ENCODE peak calls at places on chromosomes 6 and 20, in nine cellular contexts. H is uterus; B is CD8-positive, alpha-beta memory T cell; G is GM23338; I is heart right ventricle; S is small intestine; T is naive thymus-derived CD4-positive, alpha-beta T cell; Q is iPS DF 6.9; O is PC-3. P is an unnamed sample.

GRCh38 chr6:167778497-167779122 is 48.1 kb upstream of the AFDN start:
- DNase-seq in I (no peak), S (no peak), G (no peak), B (no peak), T (no peak), Q (no peak), H (no peak), O (no peak), P (peak)

GRCh38 chr6:170124150-170124549 is 166.7 kb downstream of the DLL1 start:
- DNase-seq in B (no peak), G (no peak), Q (no peak), H (peak), I (no peak), O (no peak), S (no peak), T (no peak), P (no peak)

GRCh38 chr6:30814137-30815084 is 69.9 kb upstream of the DDR1 start:
- DNase-seq in H (no peak), I (no peak), Q (no peak), B (no peak), G (no peak), T (no peak), O (peak), S (no peak), P (peak)

GRCh38 chr6:2714359-2714895 is 36.3 kb downstream of the MYLK4 start:
- DNase-seq in T (no peak), S (no peak), O (peak), I (no peak), B (no peak), Q (no peak), G (no peak), H (no peak), P (no peak)

GRCh38 chr20:12762725-12763124 is 246.0 kb upstream of the SPTLC3 start:
- DNase-seq in O (no peak), B (no peak), H (peak), T (no peak), I (no peak), S (no peak), G (peak), Q (no peak), P (no peak)

GRCh38 chr6:2794171-2794730 is 29.1 kb downstream of the WRNIP1 start:
- DNase-seq in S (no peak), B (no peak), T (no peak), G (no peak), I (no peak), O (peak), Q (no peak), H (no peak), P (no peak)

GRCh38 chr6:163128324-163128723 is 286.2 kb upstream of the QKI start:
- DNase-seq in S (no peak), O (no peak), I (no peak), B (no peak), T (no peak), Q (no peak), H (no peak), G (no peak), P (no peak)

GRCh38 chr6:151034825-151035781 is 169.6 kb downstream of the MTHFD1L start:
- DNase-seq in T (no peak), O (no peak), I (no peak), H (no peak), G (no peak), S (no peak), B (no peak), Q (no peak), P (no peak)

GRCh38 chr20:32973077-32973717 is 31.0 kb downstream of the SUN5 start:
- DNase-seq in B (no peak), Q (no peak), I (no peak), S (no peak), O (no peak), H (no peak), G (no peak), T (no peak), P (no peak)

GRCh38 chr6:37783025-37783825 is 36.3 kb upstream of the ZFAND3 start:
- DNase-seq in B (no peak), S (no peak), I (no peak), O (peak), T (no peak), Q (no peak), G (peak), H (peak), P (no peak)

DNA sequence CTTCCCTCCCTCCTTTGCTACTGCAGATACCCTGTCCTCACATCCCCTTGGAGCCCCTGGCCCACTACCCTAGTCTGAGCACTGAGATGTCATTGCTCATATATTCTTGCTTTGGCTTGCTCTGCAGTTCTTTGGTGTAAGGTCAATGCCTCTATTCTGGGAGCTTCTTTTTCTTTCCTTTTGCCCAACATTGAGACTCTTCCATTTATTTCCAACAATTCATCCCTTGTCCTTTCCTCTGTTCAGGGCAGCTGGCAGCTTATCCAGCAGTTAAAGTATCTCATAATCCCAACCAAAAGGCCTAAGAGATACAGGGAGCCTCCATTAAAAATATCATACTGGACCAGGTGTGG is 23.6 kb downstream of the L3MBTL1 start:
- DNase-seq in G (no peak), Q (no peak), S (no peak), H (no peak), T (no peak), B (no peak), I (no peak), O (no peak), P (no peak)
- H3K27ac ChIP-seq in G (no peak), Q (no peak), S (no peak), H (no peak), T (no peak), B (no peak), I (no peak), O (no peak), P (no peak)

DNA sequence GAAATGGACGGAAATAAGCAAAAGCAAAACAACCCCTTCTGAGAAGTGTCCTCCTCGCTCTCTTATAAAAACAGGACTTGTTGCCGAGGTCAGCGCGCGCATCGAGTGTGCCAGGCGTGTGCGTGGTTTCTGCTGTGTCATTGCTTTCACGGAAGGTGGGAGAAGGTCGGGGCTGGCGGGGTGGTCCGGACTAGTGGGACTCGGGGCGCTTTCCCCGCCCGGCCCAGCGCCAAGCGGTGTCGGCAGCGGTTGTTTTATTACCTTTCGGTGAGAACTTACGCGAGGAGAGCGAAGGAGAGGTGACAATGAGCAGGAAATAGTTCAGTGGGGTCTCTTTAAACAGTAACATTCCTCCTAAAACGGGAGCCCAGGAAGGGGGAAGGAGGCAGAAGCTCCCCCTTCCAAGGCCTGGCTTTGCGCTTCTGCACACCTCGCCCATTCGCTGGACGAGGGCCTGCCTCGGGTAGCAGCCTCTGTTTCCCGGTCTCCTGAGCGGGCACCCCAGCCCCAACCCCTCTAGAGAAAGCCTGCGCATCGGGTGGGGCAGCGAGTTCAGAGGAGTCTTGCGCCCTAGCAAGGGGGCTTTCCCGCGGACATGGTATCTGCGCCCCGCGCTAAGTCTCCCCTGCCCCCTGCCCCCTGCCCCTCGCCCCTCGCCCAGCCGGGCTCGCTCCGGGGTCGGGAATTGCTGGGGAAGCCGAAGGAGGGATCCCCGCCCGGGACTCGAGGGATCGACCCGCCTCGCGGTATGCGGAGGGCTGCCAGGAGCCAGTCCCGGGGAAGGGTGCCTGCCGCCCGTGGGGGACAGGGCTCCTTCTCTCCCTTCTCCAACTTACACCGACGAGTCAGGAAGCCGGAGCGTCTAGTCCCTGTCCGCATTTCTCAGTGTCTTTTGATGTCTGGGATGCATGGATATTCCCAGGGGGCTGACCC is 1.2 kb upstream of the TBXT start:
- DNase-seq in O (no peak), B (no peak), S (no peak), H (no peak), T (no peak), G (peak), I (no peak), Q (no peak), P (no peak)
- H3K4me3 ChIP-seq in O (no peak), B (no peak), S (peak), H (peak), T (no peak), G (peak), I (peak), Q (peak), P (no peak)

GRCh38 chr20:48538058-48538825 is 289.6 kb downstream of the PREX1 start:
- DNase-seq in Q (peak), S (no peak), O (peak), H (no peak), G (peak), B (no peak), I (no peak), T (no peak), P (no peak)
- H3K27ac ChIP-seq in Q (no peak), S (no peak), O (peak), H (no peak), G (peak), B (no peak), I (no peak), T (no peak), P (no peak)

GRCh38 chr20:10634683-10635411 is 39.0 kb downstream of the JAG1 start:
- DNase-seq in I (no peak), T (no peak), S (no peak), B (no peak), O (peak), H (no peak), Q (no peak), G (no peak), P (no peak)
- H3K4me3 ChIP-seq in I (no peak), T (no peak), S (no peak), B (no peak), O (no peak), H (no peak), Q (no peak), G (no peak), P (no peak)

GRCh38 chr6:41733349-41733706 is 2.1 kb downstream of the TFEB start:
- DNase-seq in G (no peak), B (no peak), I (no peak), O (no peak), H (no peak), S (no peak), T (no peak), Q (no peak), P (no peak)
- H3K27ac ChIP-seq in G (no peak), B (peak), I (peak), O (no peak), H (peak), S (peak), T (peak), Q (no peak), P (peak)

GRCh38 chr6:138543648-138544047 is 44.4 kb upstream of the NHSL1 start:
- DNase-seq in Q (no peak), S (peak), G (no peak), B (no peak), T (no peak), H (no peak), I (no peak), O (no peak), P (no peak)
- H3K4me3 ChIP-seq in Q (no peak), S (no peak), G (no peak), B (no peak), T (no peak), H (no peak), I (peak), O (no peak), P (no peak)

GRCh38 chr6:1208876-1209275 is 103.0 kb upstream of the FOXQ1 start:
- DNase-seq in H (no peak), G (no peak), O (peak), S (no peak), I (no peak), T (no peak), B (no peak), Q (no peak), P (no peak)
- H3K27ac ChIP-seq in H (no peak), G (no peak), O (no peak), S (no peak), I (no peak), T (no peak), B (no peak), Q (no peak), P (no peak)

DNA sequence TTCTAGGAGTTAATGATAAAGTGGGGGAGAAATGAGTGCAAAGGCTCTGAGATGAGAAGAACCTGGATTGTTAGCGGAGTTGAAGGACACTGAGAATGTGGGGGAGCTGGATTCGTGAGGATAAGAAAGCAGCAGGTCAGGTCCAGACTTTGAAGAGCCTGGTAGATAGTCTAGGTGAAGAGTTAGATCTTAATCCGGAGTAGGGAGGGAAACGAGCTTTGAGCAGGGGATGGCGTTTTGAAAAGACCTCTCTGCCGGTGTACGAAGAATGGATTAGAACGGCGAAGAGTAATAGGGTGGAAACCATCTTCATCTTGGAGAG is 487 bp upstream of the PHF20 start:
- DNase-seq in S (peak), T (no peak), I (no peak), H (no peak), B (no peak), Q (no peak), G (peak), O (no peak), P (no peak)
- H3K4me3 ChIP-seq in S (no peak), T (peak), I (peak), H (no peak), B (peak), Q (no peak), G (peak), O (no peak), P (no peak)